ENCODE peak calls at places on chromosomes 6 and 20, in four cellular contexts. V is Calu3, N is kidney epithelial cell, C is heart right ventricle. Y is an unnamed sample.

GRCh38 chr6:39812496-39812852 is 20.3 kb downstream of the DAAM2 start:
- DNase-seq in V (no peak), N (no peak), C (no peak), Y (no peak)

GRCh38 chr6:45001663-45002062 is 326.5 kb upstream of the RUNX2 start:
- DNase-seq in V (no peak), N (no peak), C (no peak), Y (no peak)

GRCh38 chr20:38007526-38007925 is 25.7 kb downstream of the TTI1 start:
- DNase-seq in V (no peak), N (no peak), C (no peak), Y (no peak)

GRCh38 chr6:75620387-75621304 is 19.0 kb downstream of the SENP6 start:
- DNase-seq in V (no peak), N (no peak), C (no peak), Y (no peak)

GRCh38 chr6:36523936-36524499 is 23.3 kb downstream of the STK38 start:
- DNase-seq in V (no peak), N (no peak), C (no peak), Y (no peak)

GRCh38 chr20:62417981-62418708 is 9.2 kb downstream of the RBBP8NL start:
- DNase-seq in V (no peak), N (no peak), C (no peak), Y (no peak)

GRCh38 chr20:51423810-51424209 is 118.7 kb downstream of the NFATC2 start:
- DNase-seq in V (no peak), N (no peak), C (no peak), Y (no peak)

GRCh38 chr6:106694343-106694742 is 65.0 kb downstream of the QRSL1 start:
- DNase-seq in V (no peak), N (no peak), C (no peak), Y (no peak)

GRCh38 chr6:43972915-43973304 is 154.3 kb downstream of the MRPL14 start:
- DNase-seq in V (no peak), N (no peak), C (peak; percentile 84), Y (no peak)

GRCh38 chr6:158789115-158789917 is 29.9 kb downstream of the EZR start:
- DNase-seq in V (no peak), N (no peak), C (no peak), Y (peak; percentile 39)

GRCh38 chr20:33992145-33992922 is 1.4 kb upstream of the RALY start:
- DNase-seq in V (no peak), N (no peak), C (no peak), Y (no peak)

DNA sequence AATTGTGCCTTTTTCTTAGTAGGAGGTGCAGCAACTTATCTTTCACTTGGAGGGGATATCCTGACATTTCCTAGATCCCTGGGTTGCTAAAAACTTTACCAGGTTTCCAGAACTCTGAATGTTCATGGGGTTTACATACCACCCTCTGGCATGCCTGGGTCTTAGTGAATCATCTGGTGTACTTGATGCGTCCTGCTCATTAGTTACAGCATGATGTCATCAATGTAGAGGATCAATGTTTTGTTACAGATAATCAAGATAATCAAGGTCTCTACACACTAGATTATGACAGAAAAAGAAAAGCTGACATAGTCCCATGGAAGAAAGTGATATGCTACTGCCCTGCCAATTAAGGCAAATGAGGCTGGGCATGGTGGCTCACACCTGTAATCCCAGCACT is 27.0 kb downstream of the FITM2 start:
- DNase-seq in V (no peak), N (no peak), C (no peak), Y (no peak)
- TF ChIP-seq CTCF in V (no peak), N (no peak), C (no peak), Y (no peak)

GRCh38 chr20:4817230-4817671 is 95.5 kb downstream of the PRND start:
- DNase-seq in V (peak; percentile 6), N (peak; percentile 57), C (no peak), Y (no peak)
- TF ChIP-seq CTCF in V (peak; percentile 22), N (peak; percentile 35), C (no peak), Y (no peak)

GRCh38 chr6:110537208-110538123 is 61.1 kb upstream of the SLC22A16 start:
- DNase-seq in V (peak; percentile 47), N (peak; percentile 96), C (no peak), Y (no peak)

GRCh38 chr6:110538416-110539060 is 62.1 kb upstream of the SLC22A16 start:
- DNase-seq in V (no peak), N (no peak), C (no peak), Y (no peak)

GRCh38 chr6:110532401-110532800 is 56.0 kb upstream of the SLC22A16 start:
- DNase-seq in V (no peak), N (no peak), C (no peak), Y (no peak)

GRCh38 chr6:110530671-110531070 is 54.3 kb upstream of the SLC22A16 start:
- DNase-seq in V (no peak), N (no peak), C (no peak), Y (no peak)

DNA sequence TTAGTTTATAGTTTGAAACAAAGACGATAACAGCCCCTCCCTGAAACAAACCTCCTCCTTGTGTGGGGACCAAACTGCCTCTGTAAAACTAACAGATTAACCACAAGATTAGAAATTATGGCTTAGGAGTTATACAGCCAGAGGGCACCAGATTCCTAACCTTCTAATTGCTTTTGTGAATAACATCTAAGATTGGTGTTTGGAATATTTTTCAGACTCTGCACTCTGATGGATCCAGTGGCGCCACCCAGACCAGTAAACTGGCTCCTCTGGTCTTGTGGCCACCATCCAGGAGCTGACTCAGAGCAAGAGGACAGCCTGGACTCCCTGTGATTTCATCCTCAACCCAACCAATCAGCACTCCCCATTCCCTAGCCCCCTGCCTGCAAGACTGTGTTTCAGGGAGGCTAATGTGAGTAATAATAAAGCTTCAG is 58.3 kb upstream of the SLC22A16 start:
- DNase-seq in V (peak; percentile 70), N (no peak), C (no peak), Y (no peak)
- TF ChIP-seq CTCF in V (no peak), N (no peak), C (no peak), Y (no peak)

GRCh38 chr20:47521059-47521808 is 19.5 kb downstream of the NCOA3 start:
- DNase-seq in V (no peak), N (no peak), C (no peak), Y (no peak)
- TF ChIP-seq CTCF in V (peak; percentile 39), N (peak; percentile 5), C (no peak), Y (no peak)

GRCh38 chr6:14282326-14282725 is 164.8 kb downstream of the CD83 start:
- DNase-seq in V (no peak), N (no peak), C (no peak), Y (no peak)

GRCh38 chr6:14282854-14283505 is 165.4 kb downstream of the CD83 start:
- DNase-seq in V (no peak), N (no peak), C (no peak), Y (no peak)

GRCh38 chr6:14281831-14282230 is 164.3 kb downstream of the CD83 start:
- DNase-seq in V (no peak), N (no peak), C (no peak), Y (no peak)

GRCh38 chr6:14284969-14285368 is 167.4 kb downstream of the CD83 start:
- DNase-seq in V (no peak), N (no peak), C (no peak), Y (no peak)

GRCh38 chr6:14283600-14284235 is 166.1 kb downstream of the CD83 start:
- DNase-seq in V (no peak), N (no peak), C (peak; percentile 28), Y (no peak)
- TF ChIP-seq CTCF in V (no peak), N (no peak), C (peak; percentile 46), Y (no peak)

DNA sequence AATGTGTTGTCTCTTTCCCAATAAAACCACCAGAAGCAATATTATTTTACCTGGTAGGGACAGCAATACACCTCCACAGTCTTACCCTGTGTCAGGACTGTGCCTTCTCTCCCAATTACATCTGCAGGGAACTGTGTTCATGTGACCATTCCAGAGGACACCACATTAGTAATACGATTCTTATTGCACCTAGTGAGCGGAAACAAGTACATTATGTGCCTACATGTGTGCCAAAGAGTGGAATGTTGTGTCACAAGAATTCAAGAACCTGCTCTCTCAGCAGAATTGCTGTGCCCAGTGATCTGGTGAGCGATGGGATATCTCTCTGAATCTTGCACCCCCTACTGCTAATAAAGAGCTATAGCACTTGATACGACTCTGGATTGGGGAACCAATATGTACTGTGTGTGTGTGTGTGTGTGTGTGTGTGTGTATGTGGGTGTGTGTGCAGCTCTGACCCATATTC is 57.4 kb upstream of the FOXC1 start:
- DNase-seq in V (peak; percentile 3), N (no peak), C (no peak), Y (no peak)
- TF ChIP-seq CTCF in V (no peak), N (peak; percentile 9), C (no peak), Y (peak; percentile 37)

Y was measured in natural killer cell.